ENCODE peak calls at places on chromosomes 6 and 20, in four cellular contexts. H is stimulated activated CD4-positive, alpha-beta T cell treated with anti-CD3 and anti-CD28 coated beads, Interleukin-1b, Interleukin-23, amount 100 ng/mL, for 4 hours; O is retinal pigment epithelial cell; I is PC-3. Y is an unnamed sample.
A peak's percentile ranks its signal among the peaks of the same experiment; 100 is the strongest.

GRCh38 chr6:148667395-148667794 is 79.4 kb upstream of the UST start:
- DNase-seq in H (no peak), O (no peak), I (no peak), Y (no peak)

GRCh38 chr6:54856137-54856536 is 9.6 kb downstream of the FAM83B start:
- DNase-seq in H (no peak), O (no peak), I (no peak), Y (no peak)

GRCh38 chr20:54438166-54438565 is 37.2 kb upstream of the DOK5 start:
- DNase-seq in H (no peak), O (no peak), I (no peak), Y (no peak)

GRCh38 chr6:168363811-168364792 is 44.5 kb upstream of the DACT2 start:
- DNase-seq in H (no peak), O (no peak), I (no peak), Y (no peak)

GRCh38 chr6:16739329-16739801 is 21.9 kb downstream of the ATXN1 start:
- DNase-seq in H (no peak), O (no peak), I (no peak), Y (no peak)

GRCh38 chr6:41638002-41638800 is at the start of gene MDFI:
- DNase-seq in H (no peak), O (no peak), I (no peak), Y (no peak)

GRCh38 chr20:57580478-57581201 is 19.7 kb downstream of the PCK1 start:
- DNase-seq in H (no peak), O (no peak), I (no peak), Y (no peak)

GRCh38 chr6:40252531-40253258 is 318.4 kb upstream of the MOCS1 start:
- DNase-seq in H (no peak), O (no peak), I (no peak), Y (no peak)

GRCh38 chr6:83824388-83824801 is 28.8 kb upstream of the RIPPLY2 start:
- DNase-seq in H (no peak), O (peak; percentile 24), I (peak; percentile 56), Y (no peak)

GRCh38 chr6:143427109-143427817 is 23.2 kb downstream of the ADAT2 start:
- DNase-seq in H (peak; percentile 56), O (peak; percentile 44), I (peak; percentile 82), Y (peak; percentile 66)

GRCh38 chr6:158046201-158047119 is 64.8 kb downstream of the SYNJ2 start:
- DNase-seq in H (no peak), O (no peak), I (no peak), Y (no peak)

GRCh38 chr6:72624557-72625160 is 2.8 kb downstream of the KCNQ5 start:
- DNase-seq in H (no peak), O (no peak), I (peak; percentile 42), Y (no peak)

GRCh38 chr6:93351222-93351621 is 68.1 kb downstream of the EPHA7 start:
- DNase-seq in H (no peak), O (no peak), I (no peak), Y (no peak)

GRCh38 chr20:62405108-62405980 is 1.7 kb downstream of the CABLES2 start:
- DNase-seq in H (no peak), O (no peak), I (peak; percentile 41), Y (no peak)

GRCh38 chr6:151128764-151129370 is 110.9 kb upstream of the AKAP12 start:
- DNase-seq in H (no peak), O (no peak), I (no peak), Y (no peak)

GRCh38 chr20:37727247-37727956 is 33.6 kb downstream of the CTNNBL1 start:
- DNase-seq in H (no peak), O (peak; percentile 81), I (no peak), Y (no peak)

GRCh38 chr6:98486052-98486451 is 348.3 kb upstream of the POU3F2 start:
- DNase-seq in H (no peak), O (no peak), I (no peak), Y (no peak)